ENCODE peak calls at places on chromosomes 2 and 18, in five cellular contexts. One of them, this sample, is unnamed.

GRCh38 chr2:168935810-168936581 is 34.9 kb downstream of the G6PC2 start:
- DNase-seq in upper lobe of left lung: no peak
- DNase-seq in endothelial cell of umbilical vein: peak; percentile 27
- DNase-seq in transverse colon: no peak
- DNase-seq in stomach: no peak
- DNase-seq in this sample: no peak

GRCh38 chr2:215748446-215748845 is 264.9 kb downstream of the MREG start:
- DNase-seq in endothelial cell of umbilical vein: no peak
- DNase-seq in upper lobe of left lung: peak; percentile 62
- DNase-seq in transverse colon: peak; percentile 19
- DNase-seq in stomach: no peak
- DNase-seq in this sample: no peak

GRCh38 chr2:184945306-184945705 is 347.0 kb downstream of the ZNF804A start:
- DNase-seq in endothelial cell of umbilical vein: no peak
- DNase-seq in upper lobe of left lung: no peak
- DNase-seq in transverse colon: no peak
- DNase-seq in stomach: no peak
- DNase-seq in this sample: no peak

GRCh38 chr2:221779614-221780067 is 207.5 kb upstream of the EPHA4 start:
- DNase-seq in upper lobe of left lung: no peak
- DNase-seq in stomach: no peak
- DNase-seq in endothelial cell of umbilical vein: peak; percentile 91
- DNase-seq in transverse colon: peak; percentile 12
- DNase-seq in this sample: no peak

GRCh38 chr2:3142210-3142609 is 235.4 kb downstream of the EIPR1 start:
- DNase-seq in transverse colon: no peak
- DNase-seq in upper lobe of left lung: no peak
- DNase-seq in endothelial cell of umbilical vein: no peak
- DNase-seq in stomach: peak; percentile 15
- DNase-seq in this sample: no peak

GRCh38 chr2:180938419-180938818 is 42.0 kb upstream of the UBE2E3 start:
- DNase-seq in stomach: no peak
- DNase-seq in upper lobe of left lung: no peak
- DNase-seq in endothelial cell of umbilical vein: no peak
- DNase-seq in transverse colon: no peak
- DNase-seq in this sample: no peak

GRCh38 chr2:226215902-226216503 is 583.6 kb downstream of the IRS1 start:
- DNase-seq in endothelial cell of umbilical vein: peak; percentile 10
- DNase-seq in upper lobe of left lung: peak; percentile 51
- DNase-seq in stomach: peak; percentile 77
- DNase-seq in transverse colon: peak; percentile 75
- DNase-seq in this sample: peak; percentile 57

GRCh38 chr18:8020133-8020846 is 453.2 kb downstream of the PTPRM start:
- DNase-seq in upper lobe of left lung: no peak
- DNase-seq in endothelial cell of umbilical vein: no peak
- DNase-seq in transverse colon: no peak
- DNase-seq in stomach: no peak
- DNase-seq in this sample: no peak

GRCh38 chr2:43067254-43068052 is 159.0 kb downstream of the ZFP36L2 start:
- DNase-seq in endothelial cell of umbilical vein: no peak
- DNase-seq in stomach: peak; percentile 16
- DNase-seq in upper lobe of left lung: no peak
- DNase-seq in transverse colon: peak; percentile 6
- DNase-seq in this sample: no peak

GRCh38 chr2:29097569-29097968 is 17.6 kb upstream of the CLIP4 start:
- DNase-seq in transverse colon: no peak
- DNase-seq in stomach: no peak
- DNase-seq in upper lobe of left lung: no peak
- DNase-seq in endothelial cell of umbilical vein: no peak
- DNase-seq in this sample: no peak

GRCh38 chr2:17573806-17574175 is 33.3 kb downstream of the VSNL1 start:
- DNase-seq in endothelial cell of umbilical vein: no peak
- DNase-seq in upper lobe of left lung: no peak
- DNase-seq in stomach: no peak
- DNase-seq in transverse colon: no peak
- DNase-seq in this sample: no peak

GRCh38 chr2:41441958-41442357 is 605.9 kb upstream of the PKDCC start:
- DNase-seq in stomach: no peak
- DNase-seq in upper lobe of left lung: no peak
- DNase-seq in transverse colon: no peak
- DNase-seq in endothelial cell of umbilical vein: no peak
- DNase-seq in this sample: no peak

GRCh38 chr2:129062160-129062912 is 743.7 kb upstream of the HS6ST1 start:
- DNase-seq in upper lobe of left lung: no peak
- DNase-seq in stomach: no peak
- DNase-seq in endothelial cell of umbilical vein: no peak
- DNase-seq in transverse colon: no peak
- DNase-seq in this sample: no peak

GRCh38 chr2:98512699-98513098 is 68.0 kb downstream of the INPP4A start:
- DNase-seq in stomach: no peak
- DNase-seq in transverse colon: no peak
- DNase-seq in upper lobe of left lung: no peak
- DNase-seq in endothelial cell of umbilical vein: no peak
- DNase-seq in this sample: no peak

GRCh38 chr2:196335238-196335637 is 163.9 kb upstream of the STK17B start:
- DNase-seq in transverse colon: no peak
- DNase-seq in upper lobe of left lung: no peak
- DNase-seq in endothelial cell of umbilical vein: peak; percentile 31
- DNase-seq in stomach: no peak
- DNase-seq in this sample: no peak

GRCh38 chr2:25044990-25045389 is 3.1 kb downstream of the EFR3B start:
- DNase-seq in stomach: no peak
- DNase-seq in endothelial cell of umbilical vein: no peak
- DNase-seq in transverse colon: no peak
- DNase-seq in upper lobe of left lung: no peak
- DNase-seq in this sample: no peak

GRCh38 chr18:4672152-4672551 is 217.0 kb upstream of the DLGAP1 start:
- DNase-seq in transverse colon: no peak
- DNase-seq in stomach: no peak
- DNase-seq in upper lobe of left lung: no peak
- DNase-seq in endothelial cell of umbilical vein: no peak
- DNase-seq in this sample: no peak

GRCh38 chr18:79361766-79362522 is 33.8 kb upstream of the NFATC1 start:
- DNase-seq in upper lobe of left lung: no peak
- DNase-seq in stomach: no peak
- DNase-seq in endothelial cell of umbilical vein: no peak
- DNase-seq in transverse colon: no peak
- DNase-seq in this sample: no peak

GRCh38 chr2:195382186-195382585 is 274.8 kb upstream of the SLC39A10 start:
- DNase-seq in transverse colon: no peak
- DNase-seq in stomach: no peak
- DNase-seq in upper lobe of left lung: no peak
- DNase-seq in endothelial cell of umbilical vein: no peak
- DNase-seq in this sample: no peak

GRCh38 chr2:174169372-174169771 is 79.0 kb downstream of the OLA1 start:
- DNase-seq in upper lobe of left lung: no peak
- DNase-seq in stomach: no peak
- DNase-seq in endothelial cell of umbilical vein: no peak
- DNase-seq in transverse colon: no peak
- DNase-seq in this sample: no peak

GRCh38 chr2:238864207-238865014 is 16.5 kb downstream of the TWIST2 start:
- DNase-seq in upper lobe of left lung: peak; percentile 95
- DNase-seq in endothelial cell of umbilical vein: peak; percentile 96
- DNase-seq in stomach: peak; percentile 92
- DNase-seq in transverse colon: peak; percentile 89
- DNase-seq in this sample: peak; percentile 87

GRCh38 chr2:237861-238260 is 26.0 kb downstream of the SH3YL1 start:
- DNase-seq in endothelial cell of umbilical vein: no peak
- DNase-seq in transverse colon: no peak
- DNase-seq in upper lobe of left lung: no peak
- DNase-seq in stomach: no peak
- DNase-seq in this sample: no peak

GRCh38 chr18:78906066-78906465 is 73.6 kb upstream of the SALL3 start:
- DNase-seq in endothelial cell of umbilical vein: no peak
- DNase-seq in upper lobe of left lung: no peak
- DNase-seq in stomach: no peak
- DNase-seq in transverse colon: no peak
- DNase-seq in this sample: no peak

GRCh38 chr2:2020897-2021296 is 276.6 kb upstream of the PXDN start:
- DNase-seq in transverse colon: no peak
- DNase-seq in stomach: no peak
- DNase-seq in upper lobe of left lung: no peak
- DNase-seq in endothelial cell of umbilical vein: no peak
- DNase-seq in this sample: no peak

GRCh38 chr2:190805126-190805525 is 75.5 kb upstream of the GLS start:
- DNase-seq in stomach: no peak
- DNase-seq in endothelial cell of umbilical vein: no peak
- DNase-seq in transverse colon: no peak
- DNase-seq in upper lobe of left lung: no peak
- DNase-seq in this sample: no peak

GRCh38 chr2:16553222-16553621 is 112.4 kb downstream of the CYRIA start:
- DNase-seq in upper lobe of left lung: peak; percentile 48
- DNase-seq in stomach: peak; percentile 28
- DNase-seq in transverse colon: peak; percentile 12
- DNase-seq in endothelial cell of umbilical vein: peak; percentile 51
- DNase-seq in this sample: peak; percentile 21

GRCh38 chr2:232299927-232300674 is 78.5 kb upstream of the ALPP start:
- DNase-seq in transverse colon: no peak
- DNase-seq in stomach: no peak
- DNase-seq in endothelial cell of umbilical vein: no peak
- DNase-seq in upper lobe of left lung: no peak
- DNase-seq in this sample: no peak

GRCh38 chr2:203584784-203585183 is 49.7 kb upstream of the RAPH1 start:
- DNase-seq in upper lobe of left lung: no peak
- DNase-seq in transverse colon: no peak
- DNase-seq in endothelial cell of umbilical vein: no peak
- DNase-seq in stomach: no peak
- DNase-seq in this sample: no peak

GRCh38 chr2:9696731-9697130 is 65.9 kb upstream of the YWHAQ start:
- DNase-seq in stomach: no peak
- DNase-seq in transverse colon: no peak
- DNase-seq in upper lobe of left lung: no peak
- DNase-seq in endothelial cell of umbilical vein: no peak
- DNase-seq in this sample: no peak

DNA sequence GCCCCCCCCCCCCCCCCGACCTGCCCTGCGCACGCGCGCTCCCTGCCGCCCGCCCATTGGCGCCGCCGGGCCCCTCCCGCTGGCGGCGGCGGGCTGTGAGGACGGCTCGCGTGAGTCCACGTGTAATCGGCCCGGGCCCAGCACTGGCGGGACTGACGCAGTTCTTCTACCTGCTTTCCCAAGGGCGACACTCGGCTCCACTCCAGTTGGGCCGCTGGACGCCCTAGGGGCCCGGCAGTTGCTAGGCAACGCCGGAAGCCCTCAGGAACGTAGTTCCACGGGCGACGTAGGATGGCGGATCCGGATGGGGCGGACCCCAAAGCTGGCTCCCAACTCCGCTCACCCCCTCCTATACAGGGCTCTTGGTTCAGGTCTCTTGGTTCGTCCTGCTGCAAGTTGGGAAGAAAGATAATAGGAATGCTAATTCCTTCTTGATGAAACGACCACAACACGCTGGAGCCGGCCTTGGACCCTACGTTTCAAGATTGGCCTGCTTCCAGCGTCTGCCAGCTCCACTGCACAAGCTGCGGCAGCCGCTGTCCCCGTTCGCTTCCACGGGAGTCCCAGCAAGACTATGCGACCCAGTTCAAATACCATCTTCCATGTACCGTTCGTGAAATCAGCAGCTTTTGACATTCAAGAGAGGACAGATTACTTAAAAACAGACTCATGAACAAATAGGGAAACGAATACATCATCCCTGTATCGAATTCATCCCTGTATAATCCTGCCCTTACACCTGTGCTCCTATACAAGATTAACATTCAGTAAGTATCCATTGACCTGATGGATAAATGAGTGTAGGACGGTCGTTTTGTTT is 415 bp upstream of the MCFD2 start:
- DNase-seq in stomach: peak; percentile 95
- DNase-seq in transverse colon: peak; percentile 89
- DNase-seq in endothelial cell of umbilical vein: peak; percentile 91
- DNase-seq in upper lobe of left lung: peak; percentile 94
- DNase-seq in this sample: peak; percentile 94
- TF ChIP-seq POLR2A in stomach: no peak
- TF ChIP-seq POLR2A in transverse colon: peak; percentile 65
- TF ChIP-seq POLR2A in endothelial cell of umbilical vein: peak; percentile 46
- TF ChIP-seq POLR2A in upper lobe of left lung: peak; percentile 52
- TF ChIP-seq POLR2A in this sample: peak; percentile 52

GRCh38 chr18:28175930-28176673 is 828 bp downstream of the CDH2 start:
- DNase-seq in transverse colon: no peak
- DNase-seq in upper lobe of left lung: no peak
- DNase-seq in endothelial cell of umbilical vein: peak; percentile 46
- DNase-seq in stomach: no peak
- DNase-seq in this sample: no peak
- H3K4me3 ChIP-seq in transverse colon: peak overlapping the region; percentile 64
- H3K4me3 ChIP-seq in upper lobe of left lung: peak overlapping the region; percentile 49
- H3K4me3 ChIP-seq in endothelial cell of umbilical vein: peak overlapping the region; percentile 99
- H3K4me3 ChIP-seq in stomach: peak overlapping the region; percentile 82
- H3K4me3 ChIP-seq in this sample: peak overlapping the region; percentile 40

GRCh38 chr2:121768143-121768755 is 12.8 kb downstream of the TSN start:
- DNase-seq in endothelial cell of umbilical vein: no peak
- DNase-seq in transverse colon: no peak
- DNase-seq in upper lobe of left lung: no peak
- DNase-seq in stomach: no peak
- DNase-seq in this sample: no peak
- TF ChIP-seq POLR2AphosphoS5 in endothelial cell of umbilical vein: no peak
- TF ChIP-seq POLR2AphosphoS5 in transverse colon: no peak
- TF ChIP-seq POLR2AphosphoS5 in upper lobe of left lung: no peak
- TF ChIP-seq POLR2AphosphoS5 in stomach: no peak
- TF ChIP-seq POLR2AphosphoS5 in this sample: no peak

DNA sequence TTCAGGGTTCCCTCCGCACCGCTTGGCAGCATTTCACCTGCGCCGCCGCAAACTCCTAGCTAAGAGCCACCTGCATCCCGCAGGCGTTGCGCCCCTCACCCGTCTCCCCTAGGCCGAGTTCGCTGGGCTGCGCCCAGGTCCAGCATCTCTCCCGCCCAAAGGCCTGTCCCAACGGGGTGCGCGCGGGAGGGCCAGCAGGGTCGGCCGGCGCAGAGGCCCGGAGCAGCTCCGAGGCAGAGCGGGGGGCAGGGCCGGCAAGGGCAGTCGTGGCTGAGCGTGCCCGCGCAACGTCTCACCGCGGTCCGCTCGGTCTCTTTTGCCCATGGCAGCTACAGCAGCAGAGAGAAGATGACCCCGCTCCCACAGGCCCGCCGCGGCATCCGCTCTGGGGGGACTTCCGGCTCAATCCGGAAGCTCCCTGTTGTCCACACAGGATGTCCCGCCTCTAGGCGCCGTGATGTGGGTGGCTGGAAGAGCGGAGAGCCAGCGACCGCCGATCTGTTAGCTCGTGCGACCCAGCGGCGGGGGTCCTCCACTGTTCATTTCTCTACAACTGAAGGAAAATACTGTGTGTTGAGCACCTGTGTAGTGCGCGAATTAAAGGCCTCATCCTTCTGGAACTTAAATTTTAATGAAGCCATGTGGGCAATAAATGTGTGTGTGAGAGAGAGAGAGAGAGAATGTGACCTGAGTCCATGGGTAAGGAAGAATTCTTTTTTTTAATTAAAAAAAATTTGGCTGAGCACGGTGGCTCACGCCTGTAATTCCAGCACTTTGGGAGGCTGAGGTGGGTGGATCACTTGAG is at the start of gene ERCC3:
- DNase-seq in upper lobe of left lung: peak; percentile 86
- DNase-seq in endothelial cell of umbilical vein: peak; percentile 81
- DNase-seq in transverse colon: peak; percentile 85
- DNase-seq in stomach: peak; percentile 82
- DNase-seq in this sample: peak; percentile 63
- TF ChIP-seq POLR2A in upper lobe of left lung: peak; percentile 56
- TF ChIP-seq POLR2A in endothelial cell of umbilical vein: peak; percentile 90
- TF ChIP-seq POLR2A in transverse colon: peak; percentile 50
- TF ChIP-seq POLR2A in stomach: no peak
- TF ChIP-seq POLR2A in this sample: no peak

GRCh38 chr2:177261115-177261779 is 3.3 kb downstream of the NFE2L2 start:
- DNase-seq in transverse colon: no peak
- DNase-seq in upper lobe of left lung: no peak
- DNase-seq in stomach: no peak
- DNase-seq in endothelial cell of umbilical vein: no peak
- DNase-seq in this sample: no peak
- H3K4me3 ChIP-seq in transverse colon: peak overlapping the region; percentile 85
- H3K4me3 ChIP-seq in upper lobe of left lung: peak overlapping the region; percentile 89
- H3K4me3 ChIP-seq in stomach: peak overlapping the region; percentile 68
- H3K4me3 ChIP-seq in endothelial cell of umbilical vein: no peak overlapping the region
- H3K4me3 ChIP-seq in this sample: peak overlapping the region; percentile 95

This sample was measured in prostate gland.